ENCODE peak calls at places on chromosomes 11 and 22, in nine cellular contexts. One of them, this sample, is unnamed.

GRCh38 chr11:117169726-117170125 is 8.8 kb upstream of the SIDT2 start:
- DNase-seq in AG09309: no peak
- DNase-seq in cardiac fibroblast: no peak
- DNase-seq in left ventricle myocardium inferior: no peak
- DNase-seq in tibial artery: no peak
- DNase-seq in fibroblast of the aortic adventitia: no peak
- DNase-seq in bronchial epithelial cell: no peak
- DNase-seq in tibial nerve: no peak
- DNase-seq in mammary epithelial cell: no peak
- DNase-seq in this sample: no peak

GRCh38 chr22:47071078-47071811 is 308.8 kb downstream of the TBC1D22A start:
- DNase-seq in left ventricle myocardium inferior: no peak
- DNase-seq in cardiac fibroblast: no peak
- DNase-seq in bronchial epithelial cell: no peak
- DNase-seq in fibroblast of the aortic adventitia: no peak
- DNase-seq in tibial nerve: no peak
- DNase-seq in mammary epithelial cell: no peak
- DNase-seq in AG09309: no peak
- DNase-seq in tibial artery: no peak
- DNase-seq in this sample: peak; percentile 51

GRCh38 chr11:2934057-2934550 is 4.9 kb upstream of the PHLDA2 start:
- DNase-seq in AG09309: no peak
- DNase-seq in fibroblast of the aortic adventitia: no peak
- DNase-seq in cardiac fibroblast: no peak
- DNase-seq in tibial artery: no peak
- DNase-seq in left ventricle myocardium inferior: no peak
- DNase-seq in tibial nerve: no peak
- DNase-seq in mammary epithelial cell: no peak
- DNase-seq in bronchial epithelial cell: no peak
- DNase-seq in this sample: no peak

GRCh38 chr11:3014314-3014938 is 22.3 kb upstream of the NAP1L4 start:
- DNase-seq in tibial artery: no peak
- DNase-seq in bronchial epithelial cell: no peak
- DNase-seq in mammary epithelial cell: no peak
- DNase-seq in AG09309: no peak
- DNase-seq in cardiac fibroblast: no peak
- DNase-seq in fibroblast of the aortic adventitia: no peak
- DNase-seq in tibial nerve: no peak
- DNase-seq in left ventricle myocardium inferior: no peak
- DNase-seq in this sample: no peak

GRCh38 chr11:17722000-17722643 is 2.8 kb downstream of the MYOD1 start:
- DNase-seq in fibroblast of the aortic adventitia: peak; percentile 28
- DNase-seq in AG09309: no peak
- DNase-seq in tibial artery: no peak
- DNase-seq in mammary epithelial cell: no peak
- DNase-seq in left ventricle myocardium inferior: no peak
- DNase-seq in bronchial epithelial cell: peak; percentile 17
- DNase-seq in tibial nerve: no peak
- DNase-seq in cardiac fibroblast: peak; percentile 25
- DNase-seq in this sample: no peak

GRCh38 chr11:32312206-32312817 is 123.0 kb downstream of the WT1 start:
- DNase-seq in left ventricle myocardium inferior: no peak
- DNase-seq in bronchial epithelial cell: peak; percentile 48
- DNase-seq in AG09309: no peak
- DNase-seq in tibial artery: no peak
- DNase-seq in tibial nerve: no peak
- DNase-seq in cardiac fibroblast: peak; percentile 46
- DNase-seq in mammary epithelial cell: no peak
- DNase-seq in fibroblast of the aortic adventitia: peak; percentile 85
- DNase-seq in this sample: no peak

GRCh38 chr22:24214467-24215285 is 30.2 kb downstream of the GGT5 start:
- DNase-seq in left ventricle myocardium inferior: no peak
- DNase-seq in tibial nerve: no peak
- DNase-seq in mammary epithelial cell: no peak
- DNase-seq in bronchial epithelial cell: no peak
- DNase-seq in tibial artery: no peak
- DNase-seq in AG09309: no peak
- DNase-seq in fibroblast of the aortic adventitia: no peak
- DNase-seq in cardiac fibroblast: peak; percentile 15
- DNase-seq in this sample: no peak

GRCh38 chr11:28251263-28251662 is 143.1 kb downstream of the METTL15 start:
- DNase-seq in tibial artery: no peak
- DNase-seq in AG09309: no peak
- DNase-seq in fibroblast of the aortic adventitia: no peak
- DNase-seq in cardiac fibroblast: no peak
- DNase-seq in bronchial epithelial cell: no peak
- DNase-seq in tibial nerve: no peak
- DNase-seq in mammary epithelial cell: no peak
- DNase-seq in left ventricle myocardium inferior: no peak
- DNase-seq in this sample: no peak

GRCh38 chr11:77884186-77884828 is 63.4 kb downstream of the AAMDC start:
- DNase-seq in tibial artery: no peak
- DNase-seq in mammary epithelial cell: no peak
- DNase-seq in cardiac fibroblast: peak; percentile 67
- DNase-seq in left ventricle myocardium inferior: no peak
- DNase-seq in AG09309: peak; percentile 63
- DNase-seq in bronchial epithelial cell: no peak
- DNase-seq in tibial nerve: no peak
- DNase-seq in fibroblast of the aortic adventitia: peak; percentile 63
- DNase-seq in this sample: no peak

GRCh38 chr11:46559815-46560214 is 34.0 kb downstream of the AMBRA1 start:
- DNase-seq in tibial nerve: no peak
- DNase-seq in AG09309: no peak
- DNase-seq in mammary epithelial cell: no peak
- DNase-seq in bronchial epithelial cell: no peak
- DNase-seq in left ventricle myocardium inferior: no peak
- DNase-seq in tibial artery: no peak
- DNase-seq in cardiac fibroblast: no peak
- DNase-seq in fibroblast of the aortic adventitia: no peak
- DNase-seq in this sample: no peak
- H3K4me3 ChIP-seq in tibial nerve: no peak overlapping the region
- H3K4me3 ChIP-seq in AG09309: no peak overlapping the region
- H3K4me3 ChIP-seq in mammary epithelial cell: peak overlapping the region; percentile 81
- H3K4me3 ChIP-seq in bronchial epithelial cell: no peak overlapping the region
- H3K4me3 ChIP-seq in left ventricle myocardium inferior: peak overlapping the region; percentile 54
- H3K4me3 ChIP-seq in tibial artery: no peak overlapping the region
- H3K4me3 ChIP-seq in cardiac fibroblast: no peak overlapping the region
- H3K4me3 ChIP-seq in fibroblast of the aortic adventitia: peak overlapping the region; percentile 58
- H3K4me3 ChIP-seq in this sample: no peak overlapping the region

DNA sequence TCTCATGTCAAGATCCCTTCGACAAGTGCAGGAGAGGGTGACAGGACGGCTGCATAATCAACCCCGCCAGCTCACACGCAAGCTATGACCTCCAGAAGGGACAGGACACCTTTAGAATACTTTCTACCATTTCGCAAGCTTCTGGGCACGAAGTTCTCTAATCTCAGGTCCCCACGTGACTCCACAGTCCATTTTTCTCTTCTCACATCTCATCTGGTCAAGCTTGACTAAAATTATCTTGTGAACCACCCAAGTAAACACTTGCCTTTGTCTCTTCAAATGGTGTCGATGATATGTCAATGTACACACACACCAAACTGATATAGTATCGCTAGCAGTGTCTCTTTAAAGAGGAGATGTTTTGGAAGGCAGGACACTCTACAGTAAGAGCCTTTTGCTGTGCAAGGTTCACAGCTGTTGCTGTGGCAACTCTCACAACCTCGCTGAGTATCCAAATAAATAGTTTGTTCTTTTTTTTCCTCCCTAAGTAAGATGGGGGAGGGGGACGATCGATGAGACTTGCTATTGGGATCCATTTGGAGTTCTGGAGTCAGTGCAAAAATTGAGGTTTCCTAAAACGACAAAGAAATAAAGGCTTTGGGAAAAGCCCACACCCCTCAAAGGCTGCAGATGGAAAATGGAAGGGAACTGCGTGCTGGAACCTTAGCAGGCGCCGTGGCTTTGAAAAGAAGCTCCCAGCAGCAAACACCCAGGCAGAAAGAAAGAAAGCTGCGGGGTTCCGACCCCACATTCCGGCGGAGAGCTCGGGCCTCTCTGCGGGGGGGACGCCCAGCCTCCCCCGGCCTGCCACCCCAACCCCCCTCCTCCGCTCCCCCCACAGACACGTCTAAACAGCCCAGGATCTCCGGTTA is 215.4 kb upstream of the UBASH3B start:
- DNase-seq in tibial nerve: peak; percentile 37
- DNase-seq in fibroblast of the aortic adventitia: peak; percentile 47
- DNase-seq in bronchial epithelial cell: no peak
- DNase-seq in cardiac fibroblast: peak; percentile 76
- DNase-seq in left ventricle myocardium inferior: peak; percentile 35
- DNase-seq in AG09309: no peak
- DNase-seq in mammary epithelial cell: no peak
- DNase-seq in tibial artery: peak; percentile 34
- DNase-seq in this sample: no peak
- H3K4me3 ChIP-seq in tibial nerve: peak overlapping the region; percentile 61
- H3K4me3 ChIP-seq in fibroblast of the aortic adventitia: peak overlapping the region; percentile 43
- H3K4me3 ChIP-seq in bronchial epithelial cell: no peak overlapping the region
- H3K4me3 ChIP-seq in cardiac fibroblast: peak overlapping the region; percentile 26
- H3K4me3 ChIP-seq in left ventricle myocardium inferior: peak overlapping the region; percentile 71
- H3K4me3 ChIP-seq in AG09309: peak overlapping the region; percentile 36
- H3K4me3 ChIP-seq in mammary epithelial cell: no peak overlapping the region
- H3K4me3 ChIP-seq in tibial artery: peak overlapping the region; percentile 62
- H3K4me3 ChIP-seq in this sample: peak overlapping the region; percentile 35

GRCh38 chr11:120147950-120148270 is 10.0 kb upstream of the TRIM29 start:
- DNase-seq in bronchial epithelial cell: peak; percentile 42
- DNase-seq in mammary epithelial cell: no peak
- DNase-seq in left ventricle myocardium inferior: no peak
- DNase-seq in fibroblast of the aortic adventitia: no peak
- DNase-seq in cardiac fibroblast: no peak
- DNase-seq in tibial artery: no peak
- DNase-seq in AG09309: no peak
- DNase-seq in tibial nerve: no peak
- DNase-seq in this sample: no peak

GRCh38 chr11:120149246-120149645 is 11.3 kb upstream of the TRIM29 start:
- DNase-seq in left ventricle myocardium inferior: no peak
- DNase-seq in AG09309: no peak
- DNase-seq in mammary epithelial cell: no peak
- DNase-seq in fibroblast of the aortic adventitia: no peak
- DNase-seq in cardiac fibroblast: no peak
- DNase-seq in bronchial epithelial cell: peak; percentile 76
- DNase-seq in tibial nerve: no peak
- DNase-seq in tibial artery: no peak
- DNase-seq in this sample: no peak

GRCh38 chr11:120147094-120147949 is 9.4 kb upstream of the TRIM29 start:
- DNase-seq in left ventricle myocardium inferior: no peak
- DNase-seq in fibroblast of the aortic adventitia: no peak
- DNase-seq in cardiac fibroblast: no peak
- DNase-seq in AG09309: no peak
- DNase-seq in tibial nerve: no peak
- DNase-seq in bronchial epithelial cell: no peak
- DNase-seq in tibial artery: no peak
- DNase-seq in mammary epithelial cell: no peak
- DNase-seq in this sample: no peak

GRCh38 chr11:120142072-120142423 is 4.1 kb upstream of the TRIM29 start:
- DNase-seq in fibroblast of the aortic adventitia: no peak
- DNase-seq in tibial nerve: no peak
- DNase-seq in mammary epithelial cell: no peak
- DNase-seq in left ventricle myocardium inferior: no peak
- DNase-seq in cardiac fibroblast: no peak
- DNase-seq in tibial artery: no peak
- DNase-seq in AG09309: no peak
- DNase-seq in bronchial epithelial cell: no peak
- DNase-seq in this sample: no peak

DNA sequence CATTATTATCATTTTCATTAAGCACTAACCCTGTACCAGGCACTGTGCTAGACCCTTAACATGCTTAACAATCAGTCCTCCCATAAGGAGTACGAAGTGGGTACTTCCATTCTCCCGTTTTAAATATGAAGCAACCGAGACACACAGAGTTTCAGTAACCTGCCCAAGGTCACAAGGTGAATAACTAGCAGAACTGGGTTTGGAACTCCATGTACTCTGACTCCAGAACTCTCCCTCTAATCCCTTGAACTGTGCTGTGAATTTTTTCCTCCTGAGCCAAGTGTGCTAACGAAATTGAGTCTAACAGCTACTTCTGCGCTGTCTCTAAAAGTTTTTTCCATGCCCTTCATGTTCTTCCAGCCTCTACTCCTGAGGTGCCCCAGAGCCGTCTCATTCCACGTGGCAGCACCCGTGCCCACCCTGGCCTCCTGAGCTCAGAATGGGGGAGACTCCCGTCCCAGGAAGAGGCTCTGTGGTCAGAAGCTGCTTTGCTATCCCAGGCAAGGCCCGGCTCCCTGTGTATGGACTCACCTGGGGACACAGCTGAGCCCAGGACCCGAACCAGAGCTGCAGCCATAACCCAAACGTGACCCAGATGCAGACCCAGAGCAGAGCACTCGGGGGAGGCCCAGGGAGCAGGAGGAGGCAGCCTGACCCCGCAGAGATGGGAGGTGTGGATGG is 8.6 kb upstream of the TRIM29 start:
- DNase-seq in tibial nerve: no peak
- DNase-seq in AG09309: no peak
- DNase-seq in left ventricle myocardium inferior: no peak
- DNase-seq in mammary epithelial cell: no peak
- DNase-seq in cardiac fibroblast: no peak
- DNase-seq in fibroblast of the aortic adventitia: no peak
- DNase-seq in tibial artery: no peak
- DNase-seq in bronchial epithelial cell: no peak
- DNase-seq in this sample: no peak
- H3K4me3 ChIP-seq in tibial nerve: no peak overlapping the region
- H3K4me3 ChIP-seq in AG09309: no peak overlapping the region
- H3K4me3 ChIP-seq in left ventricle myocardium inferior: no peak overlapping the region
- H3K4me3 ChIP-seq in mammary epithelial cell: no peak overlapping the region
- H3K4me3 ChIP-seq in cardiac fibroblast: no peak overlapping the region
- H3K4me3 ChIP-seq in fibroblast of the aortic adventitia: no peak overlapping the region
- H3K4me3 ChIP-seq in tibial artery: no peak overlapping the region
- H3K4me3 ChIP-seq in bronchial epithelial cell: no peak overlapping the region
- H3K4me3 ChIP-seq in this sample: no peak overlapping the region

GRCh38 chr11:43555811-43556210 is 124.7 kb upstream of the HSD17B12 start:
- DNase-seq in bronchial epithelial cell: no peak
- DNase-seq in tibial artery: no peak
- DNase-seq in mammary epithelial cell: no peak
- DNase-seq in left ventricle myocardium inferior: no peak
- DNase-seq in AG09309: no peak
- DNase-seq in fibroblast of the aortic adventitia: peak; percentile 41
- DNase-seq in tibial nerve: no peak
- DNase-seq in cardiac fibroblast: peak; percentile 48
- DNase-seq in this sample: no peak

GRCh38 chr11:43557553-43558031 is 122.9 kb upstream of the HSD17B12 start:
- DNase-seq in mammary epithelial cell: no peak
- DNase-seq in left ventricle myocardium inferior: no peak
- DNase-seq in AG09309: no peak
- DNase-seq in bronchial epithelial cell: no peak
- DNase-seq in fibroblast of the aortic adventitia: peak; percentile 22
- DNase-seq in tibial artery: no peak
- DNase-seq in cardiac fibroblast: peak; percentile 19
- DNase-seq in tibial nerve: no peak
- DNase-seq in this sample: no peak

GRCh38 chr11:43558056-43558455 is 122.5 kb upstream of the HSD17B12 start:
- DNase-seq in left ventricle myocardium inferior: no peak
- DNase-seq in AG09309: no peak
- DNase-seq in tibial artery: no peak
- DNase-seq in mammary epithelial cell: no peak
- DNase-seq in cardiac fibroblast: no peak
- DNase-seq in fibroblast of the aortic adventitia: no peak
- DNase-seq in bronchial epithelial cell: no peak
- DNase-seq in tibial nerve: no peak
- DNase-seq in this sample: no peak

GRCh38 chr11:43556269-43556668 is 124.3 kb upstream of the HSD17B12 start:
- DNase-seq in tibial nerve: no peak
- DNase-seq in left ventricle myocardium inferior: no peak
- DNase-seq in bronchial epithelial cell: no peak
- DNase-seq in mammary epithelial cell: no peak
- DNase-seq in AG09309: no peak
- DNase-seq in cardiac fibroblast: no peak
- DNase-seq in tibial artery: no peak
- DNase-seq in fibroblast of the aortic adventitia: no peak
- DNase-seq in this sample: no peak

GRCh38 chr11:43556892-43557291 is 123.6 kb upstream of the HSD17B12 start:
- DNase-seq in bronchial epithelial cell: no peak
- DNase-seq in AG09309: no peak
- DNase-seq in cardiac fibroblast: no peak
- DNase-seq in tibial nerve: no peak
- DNase-seq in left ventricle myocardium inferior: no peak
- DNase-seq in mammary epithelial cell: no peak
- DNase-seq in tibial artery: no peak
- DNase-seq in fibroblast of the aortic adventitia: no peak
- DNase-seq in this sample: no peak
- H3K4me3 ChIP-seq in bronchial epithelial cell: no peak overlapping the region
- H3K4me3 ChIP-seq in AG09309: no peak overlapping the region
- H3K4me3 ChIP-seq in cardiac fibroblast: no peak overlapping the region
- H3K4me3 ChIP-seq in tibial nerve: no peak overlapping the region
- H3K4me3 ChIP-seq in left ventricle myocardium inferior: peak overlapping the region; percentile 19
- H3K4me3 ChIP-seq in mammary epithelial cell: no peak overlapping the region
- H3K4me3 ChIP-seq in tibial artery: no peak overlapping the region
- H3K4me3 ChIP-seq in fibroblast of the aortic adventitia: no peak overlapping the region
- H3K4me3 ChIP-seq in this sample: no peak overlapping the region

This sample was measured in left lung.